ENCODE peak calls at places on chromosome 17, in ten cellular contexts. F is naive thymus-derived CD4-positive, alpha-beta T cell; H is GM23248; S is breast epithelium; B is H9; K is neuronal stem cell; X is stomach; Q is lower lobe of right lung; N is CD8-positive, alpha-beta T cell; I is CD4-positive, alpha-beta memory T cell. U is an unnamed sample.

GRCh38 chr17:34706029-34706428 is 126.6 kb downstream of the TMEM132E start:
- DNase-seq in N (peak), Q (no peak), F (no peak), I (no peak), X (no peak), S (no peak), K (peak), H (peak), B (peak), U (no peak)

GRCh38 chr17:48181653-48182052 is 74.1 kb downstream of the SNX11 start:
- DNase-seq in I (no peak), N (no peak), B (peak), Q (no peak), H (peak), K (no peak), X (no peak), F (no peak), S (no peak), U (no peak)

GRCh38 chr17:47855737-47856136 is 4.8 kb upstream of the SP6 start:
- DNase-seq in X (no peak), Q (no peak), H (no peak), B (no peak), I (no peak), K (no peak), S (no peak), F (no peak), N (no peak), U (no peak)

GRCh38 chr17:40317345-40317873 is 8.4 kb downstream of the RARA start:
- DNase-seq in Q (no peak), I (peak), N (peak), X (peak), H (peak), F (peak), S (no peak), K (no peak), B (peak), U (no peak)

GRCh38 chr17:48819466-48819865 is 2.4 kb upstream of the TTLL6 start:
- DNase-seq in N (no peak), S (no peak), F (no peak), I (no peak), H (no peak), Q (no peak), X (no peak), K (no peak), B (no peak), U (no peak)

GRCh38 chr17:4219241-4219640 is 44.5 kb downstream of the ANKFY1 start:
- DNase-seq in I (no peak), Q (no peak), K (no peak), X (no peak), S (no peak), B (no peak), F (no peak), H (no peak), N (no peak), U (no peak)

GRCh38 chr17:74842599-74843351 is 16.9 kb downstream of the GRIN2C start:
- DNase-seq in B (peak), S (no peak), H (peak), Q (peak), K (peak), X (peak), F (no peak), N (no peak), I (no peak), U (no peak)

GRCh38 chr17:53719229-53719628 is 103.5 kb upstream of the KIF2B start:
- DNase-seq in H (no peak), N (no peak), I (no peak), K (no peak), F (no peak), Q (no peak), B (no peak), X (no peak), S (no peak), U (no peak)

GRCh38 chr17:74332763-74333220 is 6.8 kb downstream of the KIF19 start:
- DNase-seq in X (no peak), N (no peak), K (no peak), Q (no peak), H (no peak), S (no peak), B (no peak), I (no peak), F (no peak), U (no peak)

GRCh38 chr17:61635913-61636432 is 45.0 kb upstream of the NACA2 start:
- DNase-seq in H (peak), Q (no peak), B (peak), K (peak), S (no peak), X (peak), N (no peak), I (peak), F (peak), U (no peak)

DNA sequence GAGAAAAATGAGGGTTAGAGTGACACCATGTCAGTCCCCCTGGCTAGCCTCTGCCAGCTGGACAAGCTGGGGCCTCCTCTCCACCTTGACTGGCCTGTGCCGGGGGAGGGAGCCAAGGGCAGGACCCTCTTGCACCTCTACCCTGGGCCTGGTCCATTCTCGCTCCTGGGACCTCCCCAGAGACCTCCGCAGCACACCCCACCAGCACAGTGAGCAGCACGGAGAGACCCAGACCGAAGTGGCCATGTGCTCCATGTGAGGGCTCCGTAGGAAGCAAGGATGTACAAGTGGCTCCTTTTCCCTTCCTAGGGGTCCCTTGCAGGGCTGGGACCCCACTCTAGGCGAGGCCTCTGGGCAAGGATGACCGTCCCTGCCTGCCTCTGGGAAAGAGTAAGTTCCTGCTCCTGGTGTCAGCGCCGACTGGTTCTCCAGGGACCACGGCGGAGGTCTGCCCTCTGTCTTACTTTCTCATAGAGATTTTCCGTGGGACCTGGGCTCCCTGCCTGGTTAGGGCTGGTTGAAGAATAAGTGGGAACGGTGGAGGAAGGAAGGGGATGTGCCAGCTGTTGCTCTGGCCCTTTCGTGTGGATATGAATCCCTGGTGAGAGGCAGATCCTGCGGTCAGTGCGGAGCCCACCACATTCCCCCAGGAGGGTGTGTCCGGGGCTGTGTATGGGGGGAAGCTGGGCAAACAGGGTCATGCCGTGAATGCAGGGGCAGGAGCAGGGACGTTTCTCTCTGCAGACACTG is 124.2 kb downstream of the METRNL start:
- DNase-seq in K (no peak), B (no peak), S (no peak), F (no peak), Q (peak), N (peak), I (no peak), X (peak), H (peak), U (peak)
- H3K27ac ChIP-seq in K (no peak), B (no peak), S (peak), F (no peak), Q (peak), N (no peak), I (no peak), X (peak), H (peak), U (peak)

GRCh38 chr17:66733759-66734158 is 101.2 kb upstream of the CACNG5 start:
- DNase-seq in X (no peak), F (no peak), H (no peak), B (no peak), Q (no peak), N (no peak), S (no peak), I (no peak), K (no peak), U (no peak)

GRCh38 chr17:66734544-66734943 is 100.4 kb upstream of the CACNG5 start:
- DNase-seq in Q (no peak), K (no peak), B (no peak), F (no peak), N (no peak), S (no peak), H (no peak), X (no peak), I (no peak), U (no peak)

GRCh38 chr17:66739553-66739952 is 95.4 kb upstream of the CACNG5 start:
- DNase-seq in Q (no peak), X (no peak), S (no peak), B (no peak), F (no peak), N (no peak), H (no peak), K (no peak), I (no peak), U (no peak)

GRCh38 chr17:66740226-66740625 is 94.7 kb upstream of the CACNG5 start:
- DNase-seq in K (no peak), I (no peak), F (no peak), X (no peak), N (no peak), S (no peak), B (no peak), Q (no peak), H (no peak), U (no peak)

GRCh38 chr17:66737524-66737923 is 97.4 kb upstream of the CACNG5 start:
- DNase-seq in F (no peak), B (peak), K (peak), Q (no peak), H (peak), X (no peak), S (no peak), N (no peak), I (no peak), U (no peak)
- H3K27ac ChIP-seq in F (no peak), B (no peak), K (no peak), Q (no peak), H (peak), X (no peak), S (no peak), N (no peak), I (no peak), U (no peak)

DNA sequence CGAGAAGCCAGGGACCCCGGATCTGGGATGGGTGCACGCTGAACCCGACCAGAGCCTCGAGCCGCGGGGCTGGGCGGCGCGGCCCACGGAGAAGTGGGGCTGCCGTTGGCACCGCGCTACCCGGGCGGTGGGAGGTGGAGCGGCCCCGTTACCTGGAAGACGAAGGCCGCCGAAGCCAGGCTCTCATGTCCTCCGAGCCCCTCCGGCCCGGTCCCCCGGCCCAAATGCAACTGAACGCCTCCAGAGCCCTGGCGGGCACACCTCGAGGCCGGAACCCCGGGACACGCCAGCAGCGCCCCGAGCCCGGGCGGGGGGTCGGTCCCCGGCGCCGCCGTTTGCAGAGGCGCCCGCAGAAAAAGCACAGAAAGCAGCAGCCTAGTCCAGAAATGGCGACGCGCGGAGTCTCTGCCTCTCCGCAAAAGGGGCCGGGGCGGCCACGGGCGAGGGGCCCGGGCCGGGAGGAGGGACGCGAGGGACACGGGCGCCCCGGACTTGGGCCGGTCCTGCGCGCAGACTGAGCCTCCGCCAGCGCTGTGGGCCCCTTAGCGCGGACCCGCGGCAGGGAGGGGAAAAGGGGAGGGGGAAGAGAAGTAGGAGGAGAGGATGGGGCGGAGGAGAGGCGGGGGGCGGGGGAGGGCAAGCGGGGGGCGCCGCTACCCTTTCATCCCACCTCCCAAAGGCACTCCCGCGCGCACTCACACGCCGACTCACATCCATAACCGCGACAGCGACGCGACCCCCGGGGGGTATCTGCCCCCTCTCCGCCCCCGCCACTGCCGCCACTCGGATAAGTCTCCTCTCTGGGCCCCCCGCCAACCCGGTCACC is 1.4 kb downstream of the AXIN2 start:
- DNase-seq in I (peak), N (peak), X (peak), H (peak), B (peak), K (no peak), Q (peak), S (no peak), F (peak), U (peak)
- H3K27ac ChIP-seq in I (peak), N (peak), X (peak), H (no peak), B (no peak), K (peak), Q (no peak), S (peak), F (no peak), U (no peak)

GRCh38 chr17:80961516-80961915 is 30.1 kb upstream of the CHMP6 start:
- DNase-seq in B (no peak), Q (no peak), H (no peak), K (no peak), N (no peak), S (no peak), F (no peak), I (no peak), X (no peak), U (peak)

GRCh38 chr17:80961931-80962330 is 29.7 kb upstream of the CHMP6 start:
- DNase-seq in X (no peak), I (no peak), S (no peak), H (no peak), B (no peak), K (no peak), F (no peak), Q (no peak), N (no peak), U (no peak)

GRCh38 chr17:80960797-80961452 is 30.7 kb upstream of the CHMP6 start:
- DNase-seq in B (no peak), Q (peak), H (no peak), X (no peak), S (no peak), F (no peak), N (no peak), I (no peak), K (no peak), U (no peak)

GRCh38 chr17:80959330-80960036 is 32.2 kb upstream of the CHMP6 start:
- DNase-seq in F (no peak), N (no peak), K (no peak), H (peak), B (no peak), I (no peak), S (peak), X (no peak), Q (peak), U (peak)

DNA sequence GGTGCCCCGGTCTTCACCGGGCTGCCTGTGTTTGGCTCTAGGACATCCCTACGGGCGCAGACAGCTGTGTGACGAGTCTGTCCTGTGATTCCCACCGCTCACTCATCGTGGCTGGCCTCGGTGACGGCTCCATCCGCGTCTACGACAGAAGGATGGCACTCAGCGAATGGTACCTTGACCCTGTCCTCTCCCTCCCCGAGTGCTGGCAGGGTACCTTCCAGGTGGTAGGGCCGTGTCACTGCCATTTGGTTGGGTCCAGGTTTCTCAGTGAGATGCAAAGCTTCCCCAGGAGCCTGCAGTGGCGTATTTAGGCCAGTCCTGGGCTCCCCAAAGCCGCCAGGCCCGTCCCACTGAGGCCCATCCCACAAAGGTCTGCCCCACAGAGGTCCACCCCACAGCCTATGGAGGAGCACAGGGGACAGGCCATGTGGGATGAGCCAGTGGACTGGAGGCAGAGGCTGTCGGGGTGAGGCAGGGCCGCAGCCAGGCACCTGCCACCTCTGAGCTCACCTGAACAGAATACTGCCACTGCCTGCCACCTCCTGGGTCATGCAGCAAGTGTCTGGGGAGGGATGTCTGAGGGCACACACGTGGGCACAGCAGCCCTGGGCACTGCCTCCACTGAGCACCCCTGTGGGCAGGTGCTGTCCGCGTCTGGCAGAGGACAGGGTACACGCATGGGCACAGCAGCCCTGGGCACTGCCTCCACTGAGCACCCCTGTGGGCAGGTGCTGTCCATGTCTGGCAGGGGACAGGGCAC is 31.4 kb upstream of the CHMP6 start:
- DNase-seq in I (no peak), N (no peak), X (no peak), Q (no peak), F (no peak), K (no peak), H (no peak), B (no peak), S (no peak), U (no peak)
- H3K27ac ChIP-seq in I (no peak), N (no peak), X (peak), Q (peak), F (no peak), K (no peak), H (no peak), B (no peak), S (peak), U (peak)

DNA sequence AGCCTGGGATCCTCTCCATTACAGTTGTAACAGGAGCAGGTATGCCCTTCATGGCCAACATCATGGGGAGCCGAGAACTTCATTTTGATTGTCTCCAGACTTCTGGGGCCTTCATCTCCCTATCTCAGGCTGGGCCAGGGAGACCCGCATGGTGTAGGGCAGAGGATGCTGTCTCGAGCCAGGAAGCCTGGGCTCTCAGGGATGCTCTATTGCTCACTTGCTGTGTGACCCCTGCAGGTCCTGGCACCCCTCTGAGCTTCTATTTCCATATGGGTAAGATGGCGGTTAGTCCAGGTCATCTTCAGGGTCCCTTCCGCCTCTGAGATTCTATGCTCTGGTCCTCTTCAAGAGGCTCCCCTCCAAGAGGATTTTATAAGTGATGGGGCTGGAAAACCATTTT is 20.6 kb upstream of the RNF135 start:
- DNase-seq in X (no peak), K (no peak), F (no peak), H (no peak), I (no peak), B (no peak), N (no peak), S (no peak), Q (no peak), U (no peak)
- H3K27ac ChIP-seq in X (no peak), K (no peak), F (no peak), H (no peak), I (no peak), B (no peak), N (no peak), S (no peak), Q (peak), U (peak)

GRCh38 chr17:50268632-50269287 is 5.5 kb upstream of the TMEM92 start:
- DNase-seq in S (peak), X (peak), F (no peak), Q (peak), I (no peak), K (no peak), B (peak), H (no peak), N (no peak), U (no peak)
- H3K27ac ChIP-seq in S (peak), X (no peak), F (no peak), Q (no peak), I (no peak), K (no peak), B (no peak), H (no peak), N (no peak), U (no peak)